ENCODE peak calls at places on chromosomes 13 and 19, in nine cellular contexts. Z is lower leg skin, V is SK-N-SH, R is right atrium auricular region, M is epithelial cell of proximal tubule, B is GM23338, K is cardiac muscle cell, G is upper lobe of right lung, J is hepatocyte. W is an unnamed sample.

GRCh38 chr13:90502762-90503161 is 844.7 kb upstream of the MIR17HG start:
- DNase-seq in V (no peak), R (no peak), J (no peak), M (no peak), B (no peak), K (no peak), Z (no peak), G (no peak), W (no peak)

GRCh38 chr13:40622761-40623160 is 43.7 kb downstream of the FOXO1 start:
- DNase-seq in Z (no peak), J (no peak), K (no peak), R (no peak), B (no peak), V (no peak), G (no peak), M (no peak), W (peak)

GRCh38 chr19:52444506-52444905 is 8.8 kb upstream of the ZNF578 start:
- DNase-seq in R (no peak), Z (no peak), B (no peak), K (no peak), J (no peak), V (no peak), M (no peak), G (no peak), W (no peak)

GRCh38 chr13:50594276-50594970 is 249.1 kb downstream of the DLEU7 start:
- DNase-seq in B (peak), M (no peak), G (no peak), V (peak), Z (no peak), R (no peak), K (no peak), J (no peak), W (no peak)

GRCh38 chr13:40315416-40316064 is 350.9 kb downstream of the FOXO1 start:
- DNase-seq in Z (no peak), K (peak), G (no peak), B (no peak), V (no peak), J (peak), R (no peak), M (no peak), W (peak)

GRCh38 chr13:99926014-99926731 is 45.4 kb downstream of the ZIC5 start:
- DNase-seq in J (no peak), Z (no peak), G (no peak), M (no peak), R (no peak), V (peak), K (no peak), B (no peak), W (peak)

GRCh38 chr19:4365791-4366665 is 22.7 kb downstream of the MPND start:
- DNase-seq in V (no peak), R (no peak), Z (no peak), B (no peak), G (no peak), M (no peak), K (no peak), J (no peak), W (no peak)

GRCh38 chr13:29472317-29472961 is 123.0 kb downstream of the SLC7A1 start:
- DNase-seq in Z (no peak), V (peak), R (peak), G (no peak), J (peak), M (no peak), B (peak), K (peak), W (peak)

GRCh38 chr19:7482584-7483439 is 6.0 kb downstream of the PEX11G start:
- DNase-seq in G (no peak), K (peak), V (peak), M (no peak), R (no peak), J (peak), Z (no peak), B (peak), W (peak)

GRCh38 chr13:32889986-32890565 is 126.1 kb upstream of the KL start:
- DNase-seq in R (no peak), M (no peak), V (no peak), K (no peak), G (no peak), J (no peak), Z (no peak), B (no peak), W (no peak)

GRCh38 chr13:44971656-44972595 is 17.3 kb downstream of the NUFIP1 start:
- DNase-seq in M (no peak), R (no peak), G (no peak), J (no peak), B (no peak), Z (no peak), V (no peak), K (no peak), W (no peak)

GRCh38 chr19:628168-628567 is 5.2 kb downstream of the POLRMT start:
- DNase-seq in R (no peak), J (no peak), Z (no peak), G (no peak), K (no peak), B (peak), V (peak), M (no peak), W (no peak)
- TF ChIP-seq CTCF in R (no peak), J (peak), Z (no peak), G (peak), K (peak), B (peak), V (peak), M (peak), W (peak)

GRCh38 chr19:2087621-2088100 is 8.5 kb downstream of the MOB3A start:
- DNase-seq in J (no peak), R (no peak), Z (no peak), M (no peak), G (no peak), B (no peak), K (no peak), V (peak), W (no peak)
- TF ChIP-seq CTCF in J (no peak), R (no peak), Z (no peak), M (no peak), G (no peak), B (no peak), K (no peak), V (no peak), W (no peak)

GRCh38 chr19:39200818-39201145 is 3.3 kb downstream of the SYCN start:
- DNase-seq in K (no peak), Z (no peak), V (no peak), M (no peak), J (no peak), B (no peak), R (no peak), G (no peak), W (no peak)

GRCh38 chr19:39196860-39197562 is at the start of gene NCCRP1:
- DNase-seq in M (no peak), B (peak), J (no peak), R (no peak), G (no peak), Z (no peak), K (no peak), V (peak), W (no peak)

GRCh38 chr19:39200066-39200817 is 3.5 kb downstream of the NCCRP1 start:
- DNase-seq in V (no peak), B (no peak), Z (no peak), M (no peak), K (no peak), G (no peak), R (no peak), J (no peak), W (no peak)

GRCh38 chr19:39197808-39198207 is 1.0 kb downstream of the NCCRP1 start:
- DNase-seq in V (no peak), R (no peak), K (no peak), Z (no peak), M (no peak), B (no peak), J (no peak), G (no peak), W (peak)

DNA sequence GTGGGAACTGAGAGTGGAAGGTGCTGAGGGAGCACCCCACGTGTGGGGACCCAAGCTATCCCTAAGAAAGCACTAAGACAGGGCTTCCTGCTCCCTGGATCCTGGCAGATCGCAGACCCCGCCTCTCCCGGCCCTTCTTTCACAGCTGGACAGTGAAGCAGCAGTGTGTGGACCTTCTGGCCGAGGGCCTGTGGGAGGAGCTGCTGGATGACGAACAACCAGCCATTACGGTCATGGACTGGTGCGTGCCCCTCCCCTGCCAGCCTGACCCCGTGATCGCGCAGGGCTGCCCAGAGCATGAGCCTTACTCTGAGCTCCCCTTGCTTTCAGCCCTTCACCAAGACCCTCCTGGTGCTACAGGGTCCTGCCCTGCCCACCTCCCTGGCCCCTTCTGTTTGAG is 2.3 kb downstream of the NCCRP1 start:
- DNase-seq in K (peak), G (peak), B (no peak), V (peak), R (no peak), M (peak), Z (no peak), J (no peak), W (no peak)
- TF ChIP-seq CTCF in K (no peak), G (no peak), B (no peak), V (no peak), R (no peak), M (no peak), Z (no peak), J (no peak), W (no peak)

GRCh38 chr13:48645845-48646244 is 7.9 kb upstream of the CYSLTR2 start:
- DNase-seq in J (no peak), Z (no peak), V (no peak), M (no peak), K (no peak), G (no peak), B (no peak), R (no peak), W (no peak)

GRCh38 chr13:48646791-48647190 is 6.9 kb upstream of the CYSLTR2 start:
- DNase-seq in M (no peak), R (no peak), V (no peak), B (no peak), K (no peak), G (no peak), J (no peak), Z (no peak), W (no peak)

GRCh38 chr13:48648446-48648845 is 5.3 kb upstream of the CYSLTR2 start:
- DNase-seq in Z (no peak), R (no peak), J (no peak), B (no peak), V (no peak), M (no peak), K (no peak), G (no peak), W (no peak)

GRCh38 chr13:48644951-48645350 is 8.8 kb upstream of the CYSLTR2 start:
- DNase-seq in J (no peak), G (no peak), R (no peak), V (no peak), Z (no peak), M (no peak), K (no peak), B (no peak), W (no peak)

DNA sequence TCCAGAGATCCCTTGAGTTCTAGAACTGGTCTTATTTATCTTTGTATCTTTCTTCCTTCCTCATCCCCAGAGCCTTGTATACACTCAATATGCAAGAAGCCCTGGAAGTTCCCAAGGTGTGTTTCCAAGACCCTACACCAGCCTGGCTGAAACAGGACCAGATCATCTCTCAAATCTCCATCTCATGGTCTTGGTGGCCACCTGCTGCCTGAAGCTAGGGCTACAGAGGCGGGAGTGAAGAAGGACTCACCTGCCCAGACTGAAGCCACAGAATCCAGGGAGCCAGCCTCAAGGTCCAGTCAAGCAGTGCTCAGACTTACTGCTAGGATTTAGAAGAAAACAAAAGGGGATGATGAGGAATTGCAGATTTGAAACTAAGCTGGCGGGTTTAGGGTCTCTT is 6.1 kb upstream of the CYSLTR2 start:
- DNase-seq in R (no peak), G (no peak), V (no peak), J (no peak), Z (no peak), M (no peak), K (no peak), B (no peak), W (no peak)
- TF ChIP-seq CTCF in R (no peak), G (no peak), V (no peak), J (no peak), Z (no peak), M (peak), K (no peak), B (peak), W (peak)